ENCODE peak calls at places on chromosomes 4 and X, in eight cellular contexts. J is SK-N-SH, H is tibial nerve, N is ovary, I is A549, L is stomach, G is K562, V is transverse colon. R is an unnamed sample.

GRCh38 chr4:41853973-41854372 is 81.3 kb upstream of the TMEM33 start:
- DNase-seq in J (no peak), H (no peak), N (no peak), I (no peak), L (no peak), G (no peak), V (no peak), R (no peak)

GRCh38 chrX:108312938-108313337 is 125.3 kb downstream of the COL4A6 start:
- DNase-seq in J (no peak), H (no peak), N (no peak), I (peak; percentile 20), L (peak; percentile 27), G (no peak), V (no peak), R (no peak)

GRCh38 chr4:186644737-186645261 is 78.9 kb downstream of the FAT1 start:
- DNase-seq in J (no peak), H (no peak), N (no peak), I (no peak), L (no peak), G (no peak), V (no peak), R (no peak)

GRCh38 chr4:78331965-78332364 is 219.6 kb upstream of the ANXA3 start:
- DNase-seq in J (no peak), H (no peak), N (no peak), I (no peak), L (no peak), G (no peak), V (no peak), R (no peak)

GRCh38 chr4:100348472-100348871 is 158.2 kb upstream of the DDIT4L start:
- DNase-seq in J (no peak), H (no peak), N (no peak), I (peak; percentile 1), L (no peak), G (no peak), V (no peak), R (no peak)

GRCh38 chr4:169014581-169014980 is 4.5 kb upstream of the CBR4 start:
- DNase-seq in J (no peak), H (no peak), N (no peak), I (no peak), L (no peak), G (no peak), V (no peak), R (no peak)

GRCh38 chrX:78800694-78801093 is 53.2 kb downstream of the LPAR4 start:
- DNase-seq in J (no peak), H (no peak), N (no peak), I (no peak), L (no peak), G (no peak), V (no peak), R (no peak)

GRCh38 chr4:7781361-7781760 is 158.3 kb downstream of the AFAP1 start:
- DNase-seq in J (no peak), H (no peak), N (no peak), I (no peak), L (no peak), G (peak; percentile 26), V (no peak), R (peak; percentile 62)

GRCh38 chrX:75038925-75039324 is 113.7 kb upstream of the NEXMIF start:
- DNase-seq in J (no peak), H (no peak), N (no peak), I (no peak), L (no peak), G (no peak), V (no peak), R (no peak)

GRCh38 chr4:94722270-94722669 is 35.5 kb upstream of the BMPR1B start:
- DNase-seq in J (no peak), H (no peak), N (no peak), I (no peak), L (no peak), G (no peak), V (no peak), R (no peak)

GRCh38 chr4:71290074-71290473 is 48.7 kb upstream of the SLC4A4 start:
- DNase-seq in J (no peak), H (no peak), N (no peak), I (no peak), L (no peak), G (no peak), V (no peak), R (no peak)

GRCh38 chrX:120813982-120814381 is 61.7 kb downstream of the CT47B1 start:
- DNase-seq in J (no peak), H (no peak), N (no peak), I (no peak), L (no peak), G (no peak), V (no peak), R (no peak)

GRCh38 chr4:98977557-98977956 is 18.0 kb upstream of the METAP1 start:
- DNase-seq in J (no peak), H (no peak), N (no peak), I (no peak), L (no peak), G (no peak), V (no peak), R (no peak)

GRCh38 chrX:22559506-22559905 is 286.8 kb downstream of the CBLL2 start:
- DNase-seq in J (no peak), H (no peak), N (no peak), I (no peak), L (no peak), G (no peak), V (no peak), R (no peak)

GRCh38 chr4:36237366-36238353 is 6.7 kb downstream of the ARAP2 start:
- DNase-seq in J (no peak), H (no peak), N (no peak), I (no peak), L (no peak), G (no peak), V (no peak), R (no peak)

GRCh38 chr4:173478884-173479283 is 51.1 kb downstream of the HAND2 start:
- DNase-seq in J (no peak), H (no peak), N (no peak), I (no peak), L (no peak), G (no peak), V (no peak), R (no peak)

GRCh38 chr4:72471816-72472215 is 97.2 kb downstream of the ADAMTS3 start:
- DNase-seq in J (no peak), H (no peak), N (no peak), I (no peak), L (no peak), G (no peak), V (no peak), R (no peak)

GRCh38 chr4:149790172-149790907 is 25.3 kb downstream of the IQCM start:
- DNase-seq in J (no peak), H (no peak), N (no peak), I (no peak), L (no peak), G (no peak), V (no peak), R (no peak)

GRCh38 chr4:169115897-169116254 is 105.8 kb upstream of the CBR4 start:
- DNase-seq in J (no peak), H (no peak), N (no peak), I (no peak), L (peak; percentile 64), G (no peak), V (peak; percentile 19), R (no peak)

GRCh38 chrX:119015407-119016242 is 41.2 kb downstream of the LONRF3 start:
- DNase-seq in J (no peak), H (no peak), N (peak; percentile 42), I (peak; percentile 14), L (peak; percentile 43), G (no peak), V (peak; percentile 32), R (peak; percentile 80)

GRCh38 chr4:168694669-168695068 is 197.8 kb downstream of the PALLD start:
- DNase-seq in J (no peak), H (no peak), N (no peak), I (no peak), L (no peak), G (no peak), V (no peak), R (no peak)

GRCh38 chrX:39576081-39576701 is 521.6 kb downstream of the BCOR start:
- DNase-seq in J (peak; percentile 57), H (no peak), N (no peak), I (no peak), L (no peak), G (no peak), V (no peak), R (no peak)

GRCh38 chr4:113336556-113336955 is 287.1 kb downstream of the ANK2 start:
- DNase-seq in J (no peak), H (no peak), N (no peak), I (no peak), L (no peak), G (no peak), V (no peak), R (no peak)

GRCh38 chr4:89158884-89159503 is 47.7 kb downstream of the TIGD2 start:
- DNase-seq in J (peak; percentile 42), H (no peak), N (no peak), I (peak; percentile 25), L (no peak), G (peak; percentile 32), V (no peak), R (no peak)
- TF ChIP-seq EP300 in J (no peak), H (no peak), N (no peak), I (no peak), L (no peak), G (no peak), V (no peak), R (no peak)

GRCh38 chr4:177251237-177251636 is 58.4 kb upstream of the NEIL3 start:
- DNase-seq in J (no peak), H (no peak), N (no peak), I (no peak), L (no peak), G (no peak), V (peak; percentile 15), R (no peak)
- TF ChIP-seq EP300 in J (no peak), H (no peak), N (no peak), I (no peak), L (no peak), G (no peak), V (no peak), R (no peak)

DNA sequence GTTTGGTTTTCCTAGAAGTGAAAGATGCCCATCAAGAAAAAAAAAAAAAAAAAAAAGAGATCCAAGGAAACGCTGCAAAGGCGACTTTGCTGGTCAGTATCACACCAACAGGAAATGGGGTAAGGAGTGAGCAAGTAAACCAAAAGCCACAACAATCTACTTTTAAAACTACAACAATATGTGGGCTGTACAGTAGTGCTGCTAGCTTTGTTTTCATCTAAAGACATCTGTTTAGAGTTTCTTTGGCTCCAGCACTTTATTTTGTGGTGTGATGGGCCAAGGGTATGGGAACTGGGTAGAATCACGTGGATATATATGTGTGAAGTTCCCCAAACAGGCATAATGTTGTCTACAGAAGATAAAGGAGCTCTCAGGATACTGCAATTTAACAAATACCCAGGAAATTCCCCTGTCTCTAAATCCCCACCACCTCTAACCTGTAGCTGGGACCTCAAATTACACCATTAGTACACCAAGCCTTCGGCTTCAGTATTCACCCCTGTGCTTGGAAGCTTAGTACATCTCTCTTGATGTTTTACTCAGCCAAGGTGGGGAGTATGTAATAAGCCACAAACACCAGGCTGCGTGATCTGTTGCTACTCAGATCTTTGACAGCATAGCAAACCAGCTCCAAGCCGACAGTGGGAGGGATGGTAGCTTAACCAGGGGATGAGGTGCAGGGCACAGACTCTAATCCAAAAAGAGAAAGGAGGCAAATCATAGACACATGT is 208.0 kb downstream of the HS6ST2 start:
- DNase-seq in J (no peak), H (no peak), N (no peak), I (no peak), L (no peak), G (no peak), V (no peak), R (no peak)
- TF ChIP-seq EP300 in J (no peak), H (no peak), N (no peak), I (no peak), L (no peak), G (no peak), V (no peak), R (no peak)

GRCh38 chr4:38717604-38718003 is 53.6 kb downstream of the KLF3 start:
- DNase-seq in J (no peak), H (no peak), N (no peak), I (no peak), L (no peak), G (no peak), V (no peak), R (no peak)
- TF ChIP-seq EP300 in J (no peak), H (peak; percentile 26), N (no peak), I (no peak), L (no peak), G (no peak), V (no peak), R (no peak)